ENCODE peak calls at places on chromosomes 2 and 18, in ten cellular contexts. One of them, this sample, is unnamed.

GRCh38 chr2:233223059-233223894 is 28.2 kb upstream of the ATG16L1 start:
- DNase-seq in IMR-90: no peak
- DNase-seq in NB4: no peak
- DNase-seq in glutamatergic neuron: no peak
- DNase-seq in progenitor cell of endocrine pancreas: no peak
- DNase-seq in left kidney: no peak
- DNase-seq in NCI-H748 treated with DMSO at 0.1 percent for 48 hours: no peak
- DNase-seq in activated CD8-positive, alpha-beta memory T cell treated with anti-CD3 and anti-CD28 coated beads for 1 hour: no peak
- DNase-seq in T-helper 17 cell: no peak
- DNase-seq in GM12865: peak
- DNase-seq in this sample: no peak

GRCh38 chr2:74414913-74415761 is 6.3 kb downstream of the C2orf81 start:
- DNase-seq in NB4: no peak
- DNase-seq in left kidney: peak
- DNase-seq in T-helper 17 cell: no peak
- DNase-seq in activated CD8-positive, alpha-beta memory T cell treated with anti-CD3 and anti-CD28 coated beads for 1 hour: no peak
- DNase-seq in progenitor cell of endocrine pancreas: no peak
- DNase-seq in NCI-H748 treated with DMSO at 0.1 percent for 48 hours: no peak
- DNase-seq in IMR-90: no peak
- DNase-seq in GM12865: no peak
- DNase-seq in glutamatergic neuron: peak
- DNase-seq in this sample: no peak

GRCh38 chr2:241734467-241735208 is at the start of gene D2HGDH:
- DNase-seq in progenitor cell of endocrine pancreas: peak
- DNase-seq in GM12865: peak
- DNase-seq in IMR-90: peak
- DNase-seq in NB4: peak
- DNase-seq in NCI-H748 treated with DMSO at 0.1 percent for 48 hours: peak
- DNase-seq in activated CD8-positive, alpha-beta memory T cell treated with anti-CD3 and anti-CD28 coated beads for 1 hour: peak
- DNase-seq in left kidney: peak
- DNase-seq in glutamatergic neuron: peak
- DNase-seq in T-helper 17 cell: peak
- DNase-seq in this sample: peak

GRCh38 chr2:190564838-190565237 is 30.3 kb upstream of the NEMP2 start:
- DNase-seq in left kidney: no peak
- DNase-seq in IMR-90: no peak
- DNase-seq in GM12865: no peak
- DNase-seq in progenitor cell of endocrine pancreas: no peak
- DNase-seq in T-helper 17 cell: no peak
- DNase-seq in NCI-H748 treated with DMSO at 0.1 percent for 48 hours: no peak
- DNase-seq in glutamatergic neuron: no peak
- DNase-seq in activated CD8-positive, alpha-beta memory T cell treated with anti-CD3 and anti-CD28 coated beads for 1 hour: no peak
- DNase-seq in NB4: no peak
- DNase-seq in this sample: no peak

GRCh38 chr2:50658883-50659282 is 373.0 kb downstream of the NRXN1 start:
- DNase-seq in IMR-90: peak
- DNase-seq in NCI-H748 treated with DMSO at 0.1 percent for 48 hours: no peak
- DNase-seq in GM12865: no peak
- DNase-seq in glutamatergic neuron: no peak
- DNase-seq in NB4: no peak
- DNase-seq in activated CD8-positive, alpha-beta memory T cell treated with anti-CD3 and anti-CD28 coated beads for 1 hour: no peak
- DNase-seq in left kidney: no peak
- DNase-seq in progenitor cell of endocrine pancreas: no peak
- DNase-seq in T-helper 17 cell: no peak
- DNase-seq in this sample: no peak

GRCh38 chr2:23548143-23548769 is 163.3 kb downstream of the KLHL29 start:
- DNase-seq in NCI-H748 treated with DMSO at 0.1 percent for 48 hours: no peak
- DNase-seq in T-helper 17 cell: no peak
- DNase-seq in glutamatergic neuron: no peak
- DNase-seq in GM12865: no peak
- DNase-seq in activated CD8-positive, alpha-beta memory T cell treated with anti-CD3 and anti-CD28 coated beads for 1 hour: no peak
- DNase-seq in NB4: no peak
- DNase-seq in IMR-90: no peak
- DNase-seq in left kidney: no peak
- DNase-seq in progenitor cell of endocrine pancreas: no peak
- DNase-seq in this sample: no peak

GRCh38 chr18:2971741-2972552 is 41.0 kb downstream of the LPIN2 start:
- DNase-seq in NB4: peak
- DNase-seq in GM12865: peak
- DNase-seq in NCI-H748 treated with DMSO at 0.1 percent for 48 hours: no peak
- DNase-seq in IMR-90: no peak
- DNase-seq in progenitor cell of endocrine pancreas: no peak
- DNase-seq in left kidney: peak
- DNase-seq in activated CD8-positive, alpha-beta memory T cell treated with anti-CD3 and anti-CD28 coated beads for 1 hour: no peak
- DNase-seq in T-helper 17 cell: peak
- DNase-seq in glutamatergic neuron: no peak
- DNase-seq in this sample: peak

GRCh38 chr2:26618611-26619010 is 22.6 kb downstream of the CIB4 start:
- DNase-seq in GM12865: no peak
- DNase-seq in NCI-H748 treated with DMSO at 0.1 percent for 48 hours: no peak
- DNase-seq in IMR-90: no peak
- DNase-seq in T-helper 17 cell: no peak
- DNase-seq in activated CD8-positive, alpha-beta memory T cell treated with anti-CD3 and anti-CD28 coated beads for 1 hour: no peak
- DNase-seq in glutamatergic neuron: no peak
- DNase-seq in left kidney: no peak
- DNase-seq in progenitor cell of endocrine pancreas: no peak
- DNase-seq in NB4: no peak
- DNase-seq in this sample: peak

GRCh38 chr18:24073791-24074190 is 59.2 kb downstream of the TTC39C start:
- DNase-seq in IMR-90: no peak
- DNase-seq in GM12865: no peak
- DNase-seq in glutamatergic neuron: no peak
- DNase-seq in left kidney: no peak
- DNase-seq in progenitor cell of endocrine pancreas: no peak
- DNase-seq in activated CD8-positive, alpha-beta memory T cell treated with anti-CD3 and anti-CD28 coated beads for 1 hour: no peak
- DNase-seq in T-helper 17 cell: no peak
- DNase-seq in NB4: no peak
- DNase-seq in NCI-H748 treated with DMSO at 0.1 percent for 48 hours: no peak
- DNase-seq in this sample: no peak

GRCh38 chr18:62986490-62986889 is 271.1 kb downstream of the PHLPP1 start:
- DNase-seq in activated CD8-positive, alpha-beta memory T cell treated with anti-CD3 and anti-CD28 coated beads for 1 hour: no peak
- DNase-seq in progenitor cell of endocrine pancreas: no peak
- DNase-seq in glutamatergic neuron: no peak
- DNase-seq in GM12865: no peak
- DNase-seq in left kidney: no peak
- DNase-seq in T-helper 17 cell: no peak
- DNase-seq in NCI-H748 treated with DMSO at 0.1 percent for 48 hours: no peak
- DNase-seq in IMR-90: no peak
- DNase-seq in NB4: no peak
- DNase-seq in this sample: no peak

GRCh38 chr18:67217551-67218166 is 298.9 kb downstream of the DSEL start:
- DNase-seq in progenitor cell of endocrine pancreas: peak
- DNase-seq in NCI-H748 treated with DMSO at 0.1 percent for 48 hours: peak
- DNase-seq in NB4: peak
- DNase-seq in T-helper 17 cell: peak
- DNase-seq in left kidney: peak
- DNase-seq in glutamatergic neuron: peak
- DNase-seq in IMR-90: peak
- DNase-seq in GM12865: peak
- DNase-seq in activated CD8-positive, alpha-beta memory T cell treated with anti-CD3 and anti-CD28 coated beads for 1 hour: peak
- DNase-seq in this sample: no peak

GRCh38 chr2:189369566-189369965 is 71.7 kb upstream of the WDR75 start:
- DNase-seq in glutamatergic neuron: no peak
- DNase-seq in NCI-H748 treated with DMSO at 0.1 percent for 48 hours: no peak
- DNase-seq in progenitor cell of endocrine pancreas: no peak
- DNase-seq in NB4: no peak
- DNase-seq in T-helper 17 cell: no peak
- DNase-seq in activated CD8-positive, alpha-beta memory T cell treated with anti-CD3 and anti-CD28 coated beads for 1 hour: no peak
- DNase-seq in GM12865: no peak
- DNase-seq in IMR-90: peak
- DNase-seq in left kidney: no peak
- DNase-seq in this sample: no peak

GRCh38 chr2:172976076-172976579 is 99.5 kb upstream of the MAP3K20 start:
- DNase-seq in glutamatergic neuron: no peak
- DNase-seq in progenitor cell of endocrine pancreas: no peak
- DNase-seq in IMR-90: no peak
- DNase-seq in GM12865: no peak
- DNase-seq in T-helper 17 cell: no peak
- DNase-seq in NCI-H748 treated with DMSO at 0.1 percent for 48 hours: no peak
- DNase-seq in NB4: no peak
- DNase-seq in left kidney: peak
- DNase-seq in activated CD8-positive, alpha-beta memory T cell treated with anti-CD3 and anti-CD28 coated beads for 1 hour: no peak
- DNase-seq in this sample: no peak

GRCh38 chr2:61906187-61906470 is 655 bp downstream of the COMMD1 start:
- DNase-seq in glutamatergic neuron: no peak
- DNase-seq in left kidney: no peak
- DNase-seq in T-helper 17 cell: no peak
- DNase-seq in IMR-90: no peak
- DNase-seq in GM12865: no peak
- DNase-seq in progenitor cell of endocrine pancreas: no peak
- DNase-seq in activated CD8-positive, alpha-beta memory T cell treated with anti-CD3 and anti-CD28 coated beads for 1 hour: no peak
- DNase-seq in NCI-H748 treated with DMSO at 0.1 percent for 48 hours: no peak
- DNase-seq in NB4: no peak
- DNase-seq in this sample: no peak

GRCh38 chr2:75311993-75312392 is 112.7 kb upstream of the TACR1 start:
- DNase-seq in activated CD8-positive, alpha-beta memory T cell treated with anti-CD3 and anti-CD28 coated beads for 1 hour: no peak
- DNase-seq in IMR-90: no peak
- DNase-seq in NB4: peak
- DNase-seq in glutamatergic neuron: peak
- DNase-seq in GM12865: peak
- DNase-seq in progenitor cell of endocrine pancreas: no peak
- DNase-seq in NCI-H748 treated with DMSO at 0.1 percent for 48 hours: no peak
- DNase-seq in left kidney: peak
- DNase-seq in T-helper 17 cell: no peak
- DNase-seq in this sample: no peak

GRCh38 chr2:9752441-9753275 is 90.6 kb upstream of the TAF1B start:
- DNase-seq in activated CD8-positive, alpha-beta memory T cell treated with anti-CD3 and anti-CD28 coated beads for 1 hour: peak
- DNase-seq in T-helper 17 cell: peak
- DNase-seq in NB4: peak
- DNase-seq in glutamatergic neuron: no peak
- DNase-seq in IMR-90: peak
- DNase-seq in NCI-H748 treated with DMSO at 0.1 percent for 48 hours: no peak
- DNase-seq in progenitor cell of endocrine pancreas: no peak
- DNase-seq in GM12865: peak
- DNase-seq in left kidney: no peak
- DNase-seq in this sample: peak

GRCh38 chr2:237674731-237675276 is 47.4 kb downstream of the LRRFIP1 start:
- DNase-seq in progenitor cell of endocrine pancreas: no peak
- DNase-seq in glutamatergic neuron: peak
- DNase-seq in left kidney: peak
- DNase-seq in IMR-90: peak
- DNase-seq in GM12865: peak
- DNase-seq in NCI-H748 treated with DMSO at 0.1 percent for 48 hours: peak
- DNase-seq in T-helper 17 cell: peak
- DNase-seq in NB4: peak
- DNase-seq in activated CD8-positive, alpha-beta memory T cell treated with anti-CD3 and anti-CD28 coated beads for 1 hour: peak
- DNase-seq in this sample: peak

GRCh38 chr2:39437522-39438296 is 624 bp upstream of the MAP4K3 start:
- DNase-seq in activated CD8-positive, alpha-beta memory T cell treated with anti-CD3 and anti-CD28 coated beads for 1 hour: no peak
- DNase-seq in IMR-90: peak
- DNase-seq in GM12865: peak
- DNase-seq in glutamatergic neuron: peak
- DNase-seq in T-helper 17 cell: peak
- DNase-seq in left kidney: peak
- DNase-seq in progenitor cell of endocrine pancreas: no peak
- DNase-seq in NCI-H748 treated with DMSO at 0.1 percent for 48 hours: peak
- DNase-seq in NB4: no peak
- DNase-seq in this sample: peak

GRCh38 chr2:20818820-20819219 is 4.1 kb downstream of the LDAH start:
- DNase-seq in IMR-90: no peak
- DNase-seq in T-helper 17 cell: no peak
- DNase-seq in NCI-H748 treated with DMSO at 0.1 percent for 48 hours: no peak
- DNase-seq in glutamatergic neuron: no peak
- DNase-seq in progenitor cell of endocrine pancreas: no peak
- DNase-seq in NB4: peak
- DNase-seq in left kidney: no peak
- DNase-seq in GM12865: no peak
- DNase-seq in activated CD8-positive, alpha-beta memory T cell treated with anti-CD3 and anti-CD28 coated beads for 1 hour: no peak
- DNase-seq in this sample: no peak

GRCh38 chr18:57780318-57781127 is 22.6 kb downstream of the ATP8B1 start:
- DNase-seq in glutamatergic neuron: no peak
- DNase-seq in NCI-H748 treated with DMSO at 0.1 percent for 48 hours: peak
- DNase-seq in activated CD8-positive, alpha-beta memory T cell treated with anti-CD3 and anti-CD28 coated beads for 1 hour: no peak
- DNase-seq in T-helper 17 cell: no peak
- DNase-seq in progenitor cell of endocrine pancreas: no peak
- DNase-seq in left kidney: peak
- DNase-seq in GM12865: peak
- DNase-seq in NB4: peak
- DNase-seq in IMR-90: peak
- DNase-seq in this sample: no peak

GRCh38 chr2:202278944-202279343 is 13.4 kb downstream of the NOP58 start:
- DNase-seq in NB4: peak
- DNase-seq in progenitor cell of endocrine pancreas: no peak
- DNase-seq in NCI-H748 treated with DMSO at 0.1 percent for 48 hours: peak
- DNase-seq in GM12865: no peak
- DNase-seq in left kidney: peak
- DNase-seq in IMR-90: peak
- DNase-seq in activated CD8-positive, alpha-beta memory T cell treated with anti-CD3 and anti-CD28 coated beads for 1 hour: no peak
- DNase-seq in T-helper 17 cell: no peak
- DNase-seq in glutamatergic neuron: no peak
- DNase-seq in this sample: no peak

GRCh38 chr2:101704816-101705565 is 7.5 kb downstream of the MAP4K4 start:
- DNase-seq in IMR-90: peak
- DNase-seq in glutamatergic neuron: no peak
- DNase-seq in activated CD8-positive, alpha-beta memory T cell treated with anti-CD3 and anti-CD28 coated beads for 1 hour: no peak
- DNase-seq in progenitor cell of endocrine pancreas: no peak
- DNase-seq in NCI-H748 treated with DMSO at 0.1 percent for 48 hours: no peak
- DNase-seq in T-helper 17 cell: no peak
- DNase-seq in left kidney: no peak
- DNase-seq in GM12865: no peak
- DNase-seq in NB4: no peak
- DNase-seq in this sample: no peak

GRCh38 chr2:11430729-11431128 is 35.2 kb downstream of the E2F6 start:
- DNase-seq in progenitor cell of endocrine pancreas: no peak
- DNase-seq in NCI-H748 treated with DMSO at 0.1 percent for 48 hours: no peak
- DNase-seq in GM12865: no peak
- DNase-seq in activated CD8-positive, alpha-beta memory T cell treated with anti-CD3 and anti-CD28 coated beads for 1 hour: no peak
- DNase-seq in glutamatergic neuron: no peak
- DNase-seq in IMR-90: no peak
- DNase-seq in NB4: no peak
- DNase-seq in T-helper 17 cell: no peak
- DNase-seq in left kidney: peak
- DNase-seq in this sample: no peak

GRCh38 chr2:218322756-218323525 is 30.6 kb upstream of the TMBIM1 start:
- DNase-seq in NCI-H748 treated with DMSO at 0.1 percent for 48 hours: peak
- DNase-seq in progenitor cell of endocrine pancreas: peak
- DNase-seq in NB4: peak
- DNase-seq in left kidney: peak
- DNase-seq in glutamatergic neuron: peak
- DNase-seq in GM12865: peak
- DNase-seq in T-helper 17 cell: peak
- DNase-seq in IMR-90: peak
- DNase-seq in activated CD8-positive, alpha-beta memory T cell treated with anti-CD3 and anti-CD28 coated beads for 1 hour: no peak
- DNase-seq in this sample: peak

GRCh38 chr2:39289609-39290008 is 45.8 kb upstream of the CDKL4 start:
- DNase-seq in IMR-90: peak
- DNase-seq in left kidney: no peak
- DNase-seq in progenitor cell of endocrine pancreas: no peak
- DNase-seq in activated CD8-positive, alpha-beta memory T cell treated with anti-CD3 and anti-CD28 coated beads for 1 hour: no peak
- DNase-seq in NB4: no peak
- DNase-seq in T-helper 17 cell: no peak
- DNase-seq in NCI-H748 treated with DMSO at 0.1 percent for 48 hours: no peak
- DNase-seq in GM12865: no peak
- DNase-seq in glutamatergic neuron: no peak
- DNase-seq in this sample: no peak

GRCh38 chr18:76943542-76944339 is 121.4 kb downstream of the ZNF236 start:
- DNase-seq in left kidney: peak
- DNase-seq in NCI-H748 treated with DMSO at 0.1 percent for 48 hours: no peak
- DNase-seq in GM12865: no peak
- DNase-seq in NB4: peak
- DNase-seq in activated CD8-positive, alpha-beta memory T cell treated with anti-CD3 and anti-CD28 coated beads for 1 hour: no peak
- DNase-seq in T-helper 17 cell: no peak
- DNase-seq in IMR-90: peak
- DNase-seq in progenitor cell of endocrine pancreas: no peak
- DNase-seq in glutamatergic neuron: peak
- DNase-seq in this sample: no peak